ENCODE peak calls at places on chromosomes 2 and 18, in eight cellular contexts. K, E, H, X, J, I, T and O are unnamed samples.

GRCh38 chr2:173254659-173255058 is 100.0 kb upstream of the CDCA7 start:
- DNase-seq in K (no peak), E (no peak), H (no peak), X (no peak), J (no peak), I (no peak), T (no peak), O (no peak)

GRCh38 chr2:147756103-147756502 is 88.7 kb upstream of the ACVR2A start:
- DNase-seq in K (no peak), E (no peak), H (no peak), X (no peak), J (no peak), I (no peak), T (no peak), O (no peak)

GRCh38 chr18:68948622-68949021 is 150.7 kb downstream of the CCDC102B start:
- DNase-seq in K (no peak), E (no peak), H (no peak), X (no peak), J (no peak), I (no peak), T (no peak), O (no peak)

GRCh38 chr18:6236258-6236657 is 178.5 kb downstream of the L3MBTL4 start:
- DNase-seq in K (no peak), E (no peak), H (no peak), X (no peak), J (no peak), I (no peak), T (no peak), O (no peak)

GRCh38 chr2:56741601-56742102 is 557.9 kb downstream of the CCDC85A start:
- DNase-seq in K (peak), E (peak), H (no peak), X (peak), J (peak), I (peak), T (peak), O (no peak)

GRCh38 chr2:126309185-126309584 is 346.8 kb upstream of the GYPC start:
- DNase-seq in K (no peak), E (no peak), H (no peak), X (no peak), J (no peak), I (no peak), T (no peak), O (no peak)

GRCh38 chr2:86238354-86238753 is 39.1 kb downstream of the MRPL35 start:
- DNase-seq in K (no peak), E (no peak), H (no peak), X (no peak), J (no peak), I (no peak), T (no peak), O (no peak)

GRCh38 chr2:231940795-231941194 is 14.6 kb upstream of the NPPC start:
- DNase-seq in K (no peak), E (no peak), H (no peak), X (no peak), J (no peak), I (no peak), T (no peak), O (no peak)

GRCh38 chr18:79577451-79578395 is 101.9 kb upstream of the CTDP1 start:
- DNase-seq in K (peak), E (no peak), H (no peak), X (peak), J (no peak), I (peak), T (no peak), O (peak)

GRCh38 chr2:45709137-45709536 is 57.7 kb downstream of the PRKCE start:
- DNase-seq in K (peak), E (no peak), H (peak), X (no peak), J (no peak), I (no peak), T (no peak), O (peak)

GRCh38 chr2:236742936-236743622 is 173.5 kb downstream of the ACKR3 start:
- DNase-seq in K (no peak), E (no peak), H (no peak), X (no peak), J (peak), I (no peak), T (no peak), O (no peak)

GRCh38 chr2:217801711-217802110 is 201.1 kb downstream of the TNS1 start:
- DNase-seq in K (no peak), E (no peak), H (no peak), X (no peak), J (no peak), I (peak), T (no peak), O (no peak)

GRCh38 chr2:26901326-26902183 is 53.6 kb downstream of the DPYSL5 start:
- DNase-seq in K (peak), E (no peak), H (no peak), X (no peak), J (no peak), I (no peak), T (no peak), O (no peak)

GRCh38 chr2:171386627-171387026 is 47.2 kb downstream of the METTL8 start:
- DNase-seq in K (no peak), E (no peak), H (no peak), X (no peak), J (no peak), I (no peak), T (no peak), O (no peak)

GRCh38 chr2:24176326-24176725 is 1.5 kb downstream of the FAM228A start:
- DNase-seq in K (no peak), E (no peak), H (no peak), X (no peak), J (no peak), I (no peak), T (no peak), O (no peak)

GRCh38 chr2:122643725-122644329 is 888.4 kb downstream of the TSN start:
- DNase-seq in K (no peak), E (peak), H (no peak), X (no peak), J (peak), I (no peak), T (peak), O (no peak)

GRCh38 chr2:28997237-28997846 is 16.2 kb downstream of the TOGARAM2 start:
- DNase-seq in K (no peak), E (no peak), H (no peak), X (no peak), J (no peak), I (no peak), T (no peak), O (peak)

GRCh38 chr2:234631896-234632514 is 135.1 kb upstream of the ARL4C start:
- DNase-seq in K (no peak), E (no peak), H (no peak), X (no peak), J (no peak), I (no peak), T (no peak), O (no peak)

GRCh38 chr2:198028955-198029354 is 224.6 kb downstream of the PLCL1 start:
- DNase-seq in K (no peak), E (no peak), H (no peak), X (no peak), J (no peak), I (no peak), T (no peak), O (no peak)

GRCh38 chr18:44149706-44150105 is 531.0 kb upstream of the SETBP1 start:
- DNase-seq in K (no peak), E (peak), H (no peak), X (no peak), J (peak), I (no peak), T (peak), O (no peak)

GRCh38 chr18:8601277-8602032 is 7.8 kb upstream of the RAB12 start:
- DNase-seq in K (no peak), E (no peak), H (no peak), X (no peak), J (no peak), I (no peak), T (no peak), O (no peak)

GRCh38 chr2:201261471-201261870 is 1.1 kb downstream of the CASP8 start:
- DNase-seq in K (no peak), E (no peak), H (no peak), X (no peak), J (no peak), I (no peak), T (no peak), O (no peak)

GRCh38 chr2:106970471-106971261 is 84.7 kb upstream of the ST6GAL2 start:
- DNase-seq in K (no peak), E (no peak), H (no peak), X (no peak), J (peak), I (no peak), T (peak), O (no peak)

GRCh38 chr2:30605184-30605583 is 158.1 kb downstream of the LCLAT1 start:
- DNase-seq in K (no peak), E (no peak), H (no peak), X (no peak), J (no peak), I (no peak), T (no peak), O (no peak)

GRCh38 chr2:171702781-171703556 is 15.7 kb downstream of the DYNC1I2 start:
- DNase-seq in K (no peak), E (no peak), H (no peak), X (no peak), J (peak), I (no peak), T (no peak), O (no peak)

GRCh38 chr2:16185671-16186391 is 245.5 kb downstream of the MYCN start:
- DNase-seq in K (no peak), E (no peak), H (no peak), X (no peak), J (no peak), I (no peak), T (no peak), O (no peak)

GRCh38 chr2:191999101-191999836 is 152.4 kb upstream of the CAVIN2 start:
- DNase-seq in K (no peak), E (no peak), H (no peak), X (no peak), J (peak), I (no peak), T (no peak), O (no peak)

GRCh38 chr2:223797811-223798721 is 39.3 kb downstream of the AP1S3 start:
- DNase-seq in K (no peak), E (no peak), H (no peak), X (no peak), J (peak), I (no peak), T (peak), O (no peak)

GRCh38 chr2:207484444-207485391 is 45.0 kb upstream of the CREB1 start:
- DNase-seq in K (no peak), E (no peak), H (no peak), X (no peak), J (no peak), I (no peak), T (no peak), O (no peak)

GRCh38 chr2:128374711-128375413 is 56.2 kb upstream of the HS6ST1 start:
- DNase-seq in K (no peak), E (no peak), H (no peak), X (peak), J (no peak), I (no peak), T (no peak), O (no peak)

GRCh38 chr2:42089340-42089925 is 41.6 kb downstream of the PKDCC start:
- DNase-seq in K (peak), E (no peak), H (peak), X (peak), J (peak), I (peak), T (no peak), O (peak)

DNA sequence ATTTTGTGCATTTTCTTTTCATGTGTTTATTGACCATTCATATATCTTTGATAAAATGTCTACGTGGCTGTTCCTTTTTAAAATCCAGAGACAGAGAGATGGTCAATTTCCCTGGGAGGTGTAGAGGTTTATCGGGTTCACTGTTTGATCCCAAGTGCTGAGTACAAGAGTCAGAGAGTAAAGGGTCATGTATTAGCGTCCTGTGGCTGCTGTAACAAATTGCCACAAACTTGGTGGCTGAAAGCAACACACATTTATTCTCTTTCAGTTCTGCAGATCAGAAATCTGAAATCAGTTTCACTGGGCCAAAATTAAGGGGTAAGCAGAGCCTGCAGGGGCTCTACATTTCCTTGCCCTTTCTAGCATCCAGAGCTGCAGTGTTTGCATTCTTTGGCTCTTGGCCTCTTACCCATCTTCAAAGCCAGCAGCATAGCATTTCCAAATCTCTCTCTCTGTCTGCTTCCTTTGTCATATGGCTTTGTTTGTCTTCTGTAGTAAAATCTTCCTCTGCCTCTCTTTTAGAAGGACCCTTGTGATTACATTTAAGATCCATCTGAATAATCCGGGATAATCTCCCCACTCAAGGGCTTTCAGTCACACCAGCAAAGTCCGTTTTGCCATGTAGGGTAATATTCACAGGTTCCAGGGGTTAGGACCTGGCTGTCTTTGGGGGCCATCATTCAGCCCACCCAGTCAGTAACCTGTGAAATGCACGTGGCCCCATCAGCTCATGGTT is 49.9 kb downstream of the TMEM17 start:
- DNase-seq in K (no peak), E (no peak), H (no peak), X (no peak), J (peak), I (no peak), T (no peak), O (no peak)
- H3K4me3 ChIP-seq in K (no peak), E (no peak), H (no peak), X (no peak), J (peak), I (no peak), T (no peak), O (no peak)

DNA sequence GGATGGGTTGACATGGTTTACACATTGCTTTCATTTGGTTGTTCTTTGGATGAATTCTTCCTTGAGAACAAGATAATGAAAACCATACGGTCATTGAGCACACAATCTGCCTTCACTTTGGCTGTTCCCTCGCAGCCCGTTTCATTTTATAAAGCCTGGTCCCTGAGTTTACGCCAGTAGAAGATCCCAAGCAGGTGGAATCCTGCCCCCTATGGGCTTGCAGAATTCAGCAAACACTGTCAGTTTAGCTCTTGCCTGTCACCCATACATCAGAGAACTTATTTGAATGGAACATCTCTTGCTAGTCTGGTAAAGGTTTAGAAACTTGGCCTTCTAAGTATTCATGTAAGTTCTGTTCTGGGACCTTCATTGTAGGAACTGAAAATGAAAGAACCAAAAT is 666.4 kb upstream of the ZEB2 start:
- DNase-seq in K (no peak), E (no peak), H (no peak), X (no peak), J (peak), I (no peak), T (no peak), O (no peak)
- H3K4me3 ChIP-seq in K (no peak), E (no peak), H (no peak), X (no peak), J (no peak), I (no peak), T (no peak), O (no peak)

DNA sequence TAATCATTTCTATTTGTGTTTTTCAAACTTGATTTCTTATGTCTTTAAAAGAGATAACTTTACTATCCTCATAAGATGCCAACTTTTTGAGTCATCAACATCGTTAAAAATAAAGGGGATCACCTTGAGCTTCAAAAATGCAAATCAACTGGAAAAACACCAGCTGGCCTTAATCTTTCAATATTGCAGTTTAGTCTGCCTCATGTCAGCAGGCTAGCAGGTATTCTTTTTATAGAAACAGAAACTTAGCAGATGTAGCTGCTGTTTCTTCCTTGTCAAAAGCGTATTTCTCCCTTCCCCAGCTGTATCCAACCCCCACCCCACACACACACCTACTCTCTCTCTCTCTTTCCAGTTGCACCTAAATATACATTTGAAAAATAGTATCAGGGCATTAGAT is 154.1 kb upstream of the ZNF804A start:
- DNase-seq in K (no peak), E (no peak), H (no peak), X (no peak), J (no peak), I (no peak), T (no peak), O (no peak)
- H3K4me3 ChIP-seq in K (no peak), E (no peak), H (no peak), X (no peak), J (no peak), I (no peak), T (no peak), O (no peak)

GRCh38 chr2:169069818-169070217 is 455 bp downstream of the DHRS9 start:
- DNase-seq in K (no peak), E (no peak), H (no peak), X (no peak), J (no peak), I (no peak), T (no peak), O (no peak)
- H3K4me3 ChIP-seq in K (peak), E (no peak), H (no peak), X (no peak), J (no peak), I (no peak), T (no peak), O (no peak)

GRCh38 chr2:68362069-68362468 is 3.0 kb upstream of the PLEK start:
- DNase-seq in K (peak), E (no peak), H (peak), X (peak), J (peak), I (peak), T (no peak), O (peak)
- H3K4me3 ChIP-seq in K (peak), E (no peak), H (no peak), X (peak), J (no peak), I (no peak), T (no peak), O (no peak)

GRCh38 chr2:100409975-100410647 is 7.4 kb downstream of the CHST10 start:
- DNase-seq in K (no peak), E (no peak), H (no peak), X (no peak), J (no peak), I (no peak), T (no peak), O (no peak)

GRCh38 chr2:100409461-100409860 is 8.0 kb downstream of the CHST10 start:
- DNase-seq in K (no peak), E (no peak), H (no peak), X (no peak), J (no peak), I (no peak), T (no peak), O (no peak)

GRCh38 chr2:100413586-100413985 is 3.9 kb downstream of the CHST10 start:
- DNase-seq in K (no peak), E (no peak), H (no peak), X (no peak), J (no peak), I (no peak), T (no peak), O (no peak)

GRCh38 chr2:100411841-100412292 is 5.6 kb downstream of the CHST10 start:
- DNase-seq in K (no peak), E (no peak), H (no peak), X (no peak), J (no peak), I (peak), T (no peak), O (no peak)

GRCh38 chr2:100412866-100413265 is 4.6 kb downstream of the CHST10 start:
- DNase-seq in K (no peak), E (no peak), H (no peak), X (no peak), J (no peak), I (no peak), T (no peak), O (no peak)
- H3K4me3 ChIP-seq in K (no peak), E (no peak), H (no peak), X (no peak), J (no peak), I (no peak), T (no peak), O (no peak)

GRCh38 chr2:20698916-20699613 is 32.1 kb downstream of the GDF7 start:
- DNase-seq in K (no peak), E (no peak), H (no peak), X (no peak), J (peak), I (no peak), T (no peak), O (no peak)
- H3K4me3 ChIP-seq in K (peak), E (no peak), H (no peak), X (peak), J (no peak), I (peak), T (no peak), O (no peak)

GRCh38 chr18:12474876-12475275 is 67.1 kb downstream of the PRELID3A start:
- DNase-seq in K (no peak), E (no peak), H (no peak), X (no peak), J (no peak), I (no peak), T (no peak), O (no peak)

GRCh38 chr18:12468458-12468857 is 60.7 kb downstream of the PRELID3A start:
- DNase-seq in K (no peak), E (no peak), H (no peak), X (no peak), J (no peak), I (no peak), T (no peak), O (no peak)

GRCh38 chr18:12470382-12471090 is 62.8 kb downstream of the PRELID3A start:
- DNase-seq in K (no peak), E (no peak), H (no peak), X (no peak), J (no peak), I (no peak), T (no peak), O (no peak)
- H3K4me3 ChIP-seq in K (no peak), E (no peak), H (no peak), X (no peak), J (peak), I (no peak), T (no peak), O (no peak)

DNA sequence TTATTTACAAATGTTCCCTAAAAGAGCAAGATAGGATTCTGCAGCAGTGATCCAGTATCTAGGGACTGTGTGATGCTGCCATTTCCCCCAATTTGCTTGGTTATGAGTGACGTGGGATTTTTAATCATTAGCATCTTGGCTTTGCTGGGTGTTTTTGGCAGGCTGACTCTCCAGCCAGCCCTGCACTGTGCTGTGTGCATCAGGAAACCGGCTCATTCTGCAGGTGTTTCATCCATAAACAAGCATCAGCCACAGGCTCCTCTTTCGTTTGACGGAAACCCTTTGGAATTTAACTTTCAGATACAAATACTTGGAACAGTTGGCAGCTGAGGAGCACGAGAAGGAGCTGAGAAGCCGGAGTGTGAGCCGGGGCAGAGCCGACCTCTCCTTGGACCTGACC is 135.9 kb downstream of the TPGS2 start:
- DNase-seq in K (no peak), E (no peak), H (no peak), X (no peak), J (peak), I (no peak), T (no peak), O (no peak)
- H3K4me3 ChIP-seq in K (no peak), E (peak), H (no peak), X (no peak), J (no peak), I (no peak), T (no peak), O (no peak)

GRCh38 chr2:177149155-177149503 is 63.5 kb upstream of the HNRNPA3 start:
- DNase-seq in K (no peak), E (no peak), H (no peak), X (no peak), J (no peak), I (no peak), T (no peak), O (no peak)
- H3K4me3 ChIP-seq in K (peak), E (no peak), H (peak), X (peak), J (peak), I (no peak), T (no peak), O (no peak)